ENCODE peak calls at places on chromosomes 2 and 18, in six cellular contexts. One of them, this sample, is unnamed.

GRCh38 chr2:88170472-88170892 is 336 bp downstream of the THNSL2 start:
- DNase-seq in activated B cell treated with CpG ODN at 0.5 μM for 24 hours: peak
- DNase-seq in right atrium auricular region: no peak
- DNase-seq in HFF-Myc: no peak
- DNase-seq in astrocyte of the spinal cord: no peak
- DNase-seq in CD8-positive, alpha-beta T cell: no peak
- DNase-seq in this sample: no peak

GRCh38 chr2:104866883-104867350 is 13.0 kb downstream of the POU3F3 start:
- DNase-seq in astrocyte of the spinal cord: no peak
- DNase-seq in HFF-Myc: no peak
- DNase-seq in right atrium auricular region: no peak
- DNase-seq in CD8-positive, alpha-beta T cell: no peak
- DNase-seq in activated B cell treated with CpG ODN at 0.5 μM for 24 hours: no peak
- DNase-seq in this sample: no peak

GRCh38 chr2:113791697-113792590 is 35.5 kb upstream of the SLC35F5 start:
- DNase-seq in right atrium auricular region: no peak
- DNase-seq in CD8-positive, alpha-beta T cell: no peak
- DNase-seq in astrocyte of the spinal cord: no peak
- DNase-seq in activated B cell treated with CpG ODN at 0.5 μM for 24 hours: no peak
- DNase-seq in HFF-Myc: no peak
- DNase-seq in this sample: no peak

GRCh38 chr18:49011291-49011746 is 60.6 kb upstream of the SMAD7 start:
- DNase-seq in activated B cell treated with CpG ODN at 0.5 μM for 24 hours: peak
- DNase-seq in HFF-Myc: no peak
- DNase-seq in right atrium auricular region: no peak
- DNase-seq in astrocyte of the spinal cord: no peak
- DNase-seq in CD8-positive, alpha-beta T cell: no peak
- DNase-seq in this sample: peak

GRCh38 chr18:9736942-9737813 is 29.1 kb downstream of the RAB31 start:
- DNase-seq in astrocyte of the spinal cord: peak
- DNase-seq in activated B cell treated with CpG ODN at 0.5 μM for 24 hours: no peak
- DNase-seq in right atrium auricular region: no peak
- DNase-seq in CD8-positive, alpha-beta T cell: no peak
- DNase-seq in HFF-Myc: no peak
- DNase-seq in this sample: no peak

GRCh38 chr2:44420725-44421124 is 59.0 kb downstream of the CAMKMT start:
- DNase-seq in activated B cell treated with CpG ODN at 0.5 μM for 24 hours: no peak
- DNase-seq in CD8-positive, alpha-beta T cell: no peak
- DNase-seq in right atrium auricular region: no peak
- DNase-seq in HFF-Myc: no peak
- DNase-seq in astrocyte of the spinal cord: no peak
- DNase-seq in this sample: no peak

GRCh38 chr2:191833356-191833755 is 13.5 kb downstream of the CAVIN2 start:
- DNase-seq in right atrium auricular region: no peak
- DNase-seq in activated B cell treated with CpG ODN at 0.5 μM for 24 hours: no peak
- DNase-seq in astrocyte of the spinal cord: no peak
- DNase-seq in CD8-positive, alpha-beta T cell: no peak
- DNase-seq in HFF-Myc: no peak
- DNase-seq in this sample: no peak

GRCh38 chr2:150520887-150521664 is 33.6 kb upstream of the RND3 start:
- DNase-seq in astrocyte of the spinal cord: peak
- DNase-seq in CD8-positive, alpha-beta T cell: no peak
- DNase-seq in right atrium auricular region: no peak
- DNase-seq in activated B cell treated with CpG ODN at 0.5 μM for 24 hours: no peak
- DNase-seq in HFF-Myc: no peak
- DNase-seq in this sample: no peak

GRCh38 chr2:233990261-233990798 is 60.2 kb upstream of the SPP2 start:
- DNase-seq in CD8-positive, alpha-beta T cell: peak
- DNase-seq in astrocyte of the spinal cord: no peak
- DNase-seq in HFF-Myc: no peak
- DNase-seq in activated B cell treated with CpG ODN at 0.5 μM for 24 hours: no peak
- DNase-seq in right atrium auricular region: no peak
- DNase-seq in this sample: no peak

GRCh38 chr2:228841877-228842276 is 429.2 kb downstream of the PID1 start:
- DNase-seq in right atrium auricular region: no peak
- DNase-seq in CD8-positive, alpha-beta T cell: no peak
- DNase-seq in HFF-Myc: peak
- DNase-seq in astrocyte of the spinal cord: peak
- DNase-seq in activated B cell treated with CpG ODN at 0.5 μM for 24 hours: no peak
- DNase-seq in this sample: no peak

GRCh38 chr18:51390695-51391094 is 193.2 kb upstream of the MEX3C start:
- DNase-seq in astrocyte of the spinal cord: no peak
- DNase-seq in CD8-positive, alpha-beta T cell: no peak
- DNase-seq in activated B cell treated with CpG ODN at 0.5 μM for 24 hours: no peak
- DNase-seq in HFF-Myc: no peak
- DNase-seq in right atrium auricular region: no peak
- DNase-seq in this sample: no peak

GRCh38 chr18:74082476-74083070 is 65.1 kb downstream of the FBXO15 start:
- DNase-seq in CD8-positive, alpha-beta T cell: peak
- DNase-seq in astrocyte of the spinal cord: peak
- DNase-seq in right atrium auricular region: no peak
- DNase-seq in HFF-Myc: no peak
- DNase-seq in activated B cell treated with CpG ODN at 0.5 μM for 24 hours: no peak
- DNase-seq in this sample: no peak

GRCh38 chr2:38740851-38741541 is 10.2 kb downstream of the SRSF7 start:
- DNase-seq in HFF-Myc: peak
- DNase-seq in CD8-positive, alpha-beta T cell: no peak
- DNase-seq in right atrium auricular region: peak
- DNase-seq in activated B cell treated with CpG ODN at 0.5 μM for 24 hours: no peak
- DNase-seq in astrocyte of the spinal cord: peak
- DNase-seq in this sample: no peak

GRCh38 chr2:224884188-224884587 is 158.1 kb downstream of the DOCK10 start:
- DNase-seq in right atrium auricular region: no peak
- DNase-seq in CD8-positive, alpha-beta T cell: no peak
- DNase-seq in astrocyte of the spinal cord: peak
- DNase-seq in activated B cell treated with CpG ODN at 0.5 μM for 24 hours: no peak
- DNase-seq in HFF-Myc: no peak
- DNase-seq in this sample: peak

GRCh38 chr2:240195316-240195861 is 54.9 kb upstream of the OTOS start:
- DNase-seq in right atrium auricular region: no peak
- DNase-seq in activated B cell treated with CpG ODN at 0.5 μM for 24 hours: no peak
- DNase-seq in astrocyte of the spinal cord: no peak
- DNase-seq in CD8-positive, alpha-beta T cell: no peak
- DNase-seq in HFF-Myc: no peak
- DNase-seq in this sample: no peak

GRCh38 chr18:3066391-3067079 is 53.6 kb upstream of the LPIN2 start:
- DNase-seq in astrocyte of the spinal cord: no peak
- DNase-seq in right atrium auricular region: no peak
- DNase-seq in CD8-positive, alpha-beta T cell: no peak
- DNase-seq in HFF-Myc: no peak
- DNase-seq in activated B cell treated with CpG ODN at 0.5 μM for 24 hours: no peak
- DNase-seq in this sample: no peak

DNA sequence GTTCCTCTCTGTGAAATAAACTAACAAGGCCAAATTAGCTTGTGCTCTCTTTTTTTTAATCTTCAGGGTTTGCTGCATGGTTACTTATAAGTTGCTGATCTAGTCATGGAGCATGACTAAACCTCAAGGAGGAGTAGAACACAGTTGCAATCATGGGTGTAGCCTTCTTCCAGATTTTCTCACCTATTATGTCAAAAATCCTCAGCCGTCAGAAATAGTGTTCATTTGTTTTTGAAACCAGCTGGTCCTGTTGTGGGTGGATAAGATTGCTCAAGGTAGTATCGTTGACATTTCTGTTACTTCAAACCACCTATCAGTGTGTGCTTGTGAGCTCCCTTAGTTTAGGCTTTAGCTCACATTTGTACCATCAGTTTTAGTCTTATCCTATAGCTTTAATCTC is 11.2 kb downstream of the RELCH start:
- DNase-seq in astrocyte of the spinal cord: no peak
- DNase-seq in CD8-positive, alpha-beta T cell: no peak
- DNase-seq in HFF-Myc: no peak
- DNase-seq in right atrium auricular region: no peak
- DNase-seq in activated B cell treated with CpG ODN at 0.5 μM for 24 hours: no peak
- DNase-seq in this sample: no peak
- TF ChIP-seq CTCF in astrocyte of the spinal cord: no peak
- TF ChIP-seq CTCF in CD8-positive, alpha-beta T cell: no peak
- TF ChIP-seq CTCF in HFF-Myc: no peak
- TF ChIP-seq CTCF in right atrium auricular region: no peak
- TF ChIP-seq CTCF in activated B cell treated with CpG ODN at 0.5 μM for 24 hours: no peak
- TF ChIP-seq CTCF in this sample: no peak

DNA sequence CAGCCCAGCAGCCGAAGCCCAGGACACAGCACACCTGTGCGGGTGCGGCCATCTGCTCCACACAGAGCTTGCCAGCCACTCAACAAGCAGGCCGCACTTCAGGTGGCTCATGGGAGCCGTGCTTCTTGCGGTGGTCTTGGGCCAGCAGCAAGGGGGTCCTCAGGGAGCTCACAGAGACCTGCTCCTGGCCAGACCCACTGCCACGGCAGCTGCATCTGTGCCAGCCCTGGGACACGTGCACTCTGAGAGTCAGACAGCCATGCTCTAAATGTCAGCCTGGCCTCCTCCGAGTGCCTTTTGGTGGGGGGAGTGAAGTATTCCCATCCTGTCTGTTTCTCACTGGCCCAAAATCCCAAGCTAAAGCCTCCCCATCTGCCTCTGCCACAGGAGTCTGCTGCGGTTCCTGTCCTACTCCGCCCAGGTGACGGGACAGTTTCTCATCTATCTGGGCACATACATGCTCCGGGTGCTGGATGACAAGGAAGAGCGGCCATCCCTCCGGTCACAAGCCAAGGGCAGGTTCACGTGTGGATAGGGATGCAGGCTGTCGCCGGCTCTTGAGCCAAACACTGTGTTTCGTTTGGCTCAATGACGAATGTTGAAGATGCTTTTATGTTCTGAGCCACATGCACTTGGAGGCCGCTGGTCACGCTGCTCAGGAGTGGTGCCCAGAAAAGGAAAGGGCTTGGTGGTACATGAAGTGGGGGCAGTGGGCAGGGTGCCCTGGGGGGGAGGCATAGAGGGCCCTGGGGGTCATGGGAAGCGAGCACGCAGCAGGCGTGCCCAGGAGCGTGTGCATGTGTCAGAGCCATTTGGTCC is 22.8 kb downstream of the CIDEA start:
- DNase-seq in activated B cell treated with CpG ODN at 0.5 μM for 24 hours: no peak
- DNase-seq in HFF-Myc: no peak
- DNase-seq in right atrium auricular region: no peak
- DNase-seq in CD8-positive, alpha-beta T cell: no peak
- DNase-seq in astrocyte of the spinal cord: no peak
- DNase-seq in this sample: no peak
- TF ChIP-seq CTCF in activated B cell treated with CpG ODN at 0.5 μM for 24 hours: no peak
- TF ChIP-seq CTCF in HFF-Myc: no peak
- TF ChIP-seq CTCF in right atrium auricular region: no peak
- TF ChIP-seq CTCF in CD8-positive, alpha-beta T cell: no peak
- TF ChIP-seq CTCF in astrocyte of the spinal cord: no peak
- TF ChIP-seq CTCF in this sample: no peak

GRCh38 chr2:123808243-123808642 is 216.8 kb upstream of the CNTNAP5 start:
- DNase-seq in right atrium auricular region: no peak
- DNase-seq in astrocyte of the spinal cord: no peak
- DNase-seq in CD8-positive, alpha-beta T cell: no peak
- DNase-seq in HFF-Myc: no peak
- DNase-seq in activated B cell treated with CpG ODN at 0.5 μM for 24 hours: no peak
- DNase-seq in this sample: no peak
- TF ChIP-seq CTCF in right atrium auricular region: no peak
- TF ChIP-seq CTCF in astrocyte of the spinal cord: no peak
- TF ChIP-seq CTCF in CD8-positive, alpha-beta T cell: no peak
- TF ChIP-seq CTCF in HFF-Myc: no peak
- TF ChIP-seq CTCF in activated B cell treated with CpG ODN at 0.5 μM for 24 hours: no peak
- TF ChIP-seq CTCF in this sample: no peak

DNA sequence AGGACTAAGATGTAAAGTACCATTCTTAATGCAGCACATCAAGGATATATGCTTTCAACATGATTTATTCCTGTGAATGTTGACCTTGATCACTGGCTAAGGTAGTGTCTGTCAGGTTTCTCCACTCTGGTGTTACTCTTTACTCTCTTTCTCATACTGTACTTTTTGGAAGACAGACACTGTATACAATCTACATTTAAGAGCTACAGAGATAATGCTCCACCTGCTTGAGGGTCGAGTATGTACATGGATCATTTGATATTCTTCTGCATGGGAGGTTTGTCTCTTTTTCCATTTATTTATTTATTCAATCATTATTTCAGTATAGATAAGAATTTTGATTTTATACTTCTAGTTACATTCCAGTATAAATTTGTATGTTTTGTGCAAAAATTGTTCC is 199.5 kb upstream of the RGPD4 start:
- DNase-seq in activated B cell treated with CpG ODN at 0.5 μM for 24 hours: no peak
- DNase-seq in astrocyte of the spinal cord: no peak
- DNase-seq in CD8-positive, alpha-beta T cell: no peak
- DNase-seq in right atrium auricular region: no peak
- DNase-seq in HFF-Myc: no peak
- DNase-seq in this sample: no peak
- TF ChIP-seq CTCF in activated B cell treated with CpG ODN at 0.5 μM for 24 hours: no peak
- TF ChIP-seq CTCF in astrocyte of the spinal cord: no peak
- TF ChIP-seq CTCF in CD8-positive, alpha-beta T cell: no peak
- TF ChIP-seq CTCF in right atrium auricular region: peak
- TF ChIP-seq CTCF in HFF-Myc: no peak
- TF ChIP-seq CTCF in this sample: no peak

DNA sequence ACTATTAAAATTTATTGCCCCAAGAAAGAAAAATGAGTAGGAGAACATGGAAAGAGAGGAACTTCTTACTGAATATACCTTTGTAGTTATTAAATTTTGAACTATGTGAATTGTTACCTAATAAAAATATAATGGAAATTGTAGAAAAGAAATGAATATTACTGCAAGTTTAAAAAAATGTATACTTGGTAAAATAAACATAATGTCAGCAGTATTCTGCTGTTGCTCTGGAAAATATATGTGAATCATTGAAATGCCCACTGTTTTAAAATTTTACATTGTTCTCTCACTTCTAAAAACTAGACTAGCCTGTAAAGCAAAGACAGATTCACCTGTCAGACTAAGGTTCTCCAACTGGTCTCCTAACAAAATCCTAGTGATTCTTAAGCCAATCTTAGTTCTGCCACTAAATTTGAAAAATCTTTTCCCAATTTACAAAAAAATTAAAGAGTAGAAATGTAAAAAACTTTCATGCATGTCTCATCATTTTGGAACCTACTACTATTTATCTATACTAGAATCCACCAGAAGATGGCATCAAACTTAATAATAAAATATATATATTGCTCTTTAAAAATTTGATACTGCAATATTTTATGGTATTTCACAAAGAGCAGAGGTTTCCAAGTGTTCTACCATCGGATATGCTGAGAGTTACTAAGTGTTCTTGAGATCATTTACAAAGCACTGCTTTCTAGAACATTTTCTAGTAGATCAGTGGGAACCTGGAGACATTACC is 22.3 kb upstream of the TMEM237 start:
- DNase-seq in HFF-Myc: no peak
- DNase-seq in astrocyte of the spinal cord: peak
- DNase-seq in CD8-positive, alpha-beta T cell: no peak
- DNase-seq in activated B cell treated with CpG ODN at 0.5 μM for 24 hours: no peak
- DNase-seq in right atrium auricular region: no peak
- DNase-seq in this sample: no peak
- TF ChIP-seq CTCF in HFF-Myc: no peak
- TF ChIP-seq CTCF in astrocyte of the spinal cord: no peak
- TF ChIP-seq CTCF in CD8-positive, alpha-beta T cell: no peak
- TF ChIP-seq CTCF in activated B cell treated with CpG ODN at 0.5 μM for 24 hours: no peak
- TF ChIP-seq CTCF in right atrium auricular region: no peak
- TF ChIP-seq CTCF in this sample: no peak

This sample was measured in CD14-positive monocyte.